ENCODE peak calls at places on chromosomes 13 and 19, in seven cellular contexts. V is fibroblast of pulmonary artery; F is tibial artery; T is CD8-positive, alpha-beta T cell; S is ascending aorta; Y is heart left ventricle; M is tibial nerve. C is an unnamed sample.

GRCh38 chr19:42547927-42548326 is 19.6 kb upstream of the CEACAM1 start:
- DNase-seq in F (no peak), M (no peak), S (no peak), Y (no peak), V (no peak), T (no peak), C (no peak)

GRCh38 chr19:10069046-10069445 is 17.1 kb upstream of the SHFL start:
- DNase-seq in S (no peak), T (no peak), V (no peak), M (no peak), F (no peak), Y (no peak), C (no peak)

GRCh38 chr13:32205426-32206096 is 109.6 kb downstream of the ZAR1L start:
- DNase-seq in T (no peak), S (no peak), V (peak), Y (no peak), M (no peak), F (no peak), C (no peak)

GRCh38 chr19:49679832-49680472 is 2.9 kb downstream of the PRMT1 start:
- DNase-seq in Y (no peak), T (no peak), V (no peak), F (no peak), S (no peak), M (no peak), C (no peak)

GRCh38 chr13:85772379-85772778 is 26.8 kb downstream of the SLITRK6 start:
- DNase-seq in V (peak), M (no peak), T (no peak), F (no peak), Y (no peak), S (no peak), C (no peak)

GRCh38 chr13:21074601-21075302 is 13.4 kb upstream of the LATS2 start:
- DNase-seq in M (peak), T (peak), F (no peak), Y (peak), S (no peak), V (no peak), C (no peak)

GRCh38 chr13:46640843-46641242 is 87.9 kb downstream of the LRCH1 start:
- DNase-seq in T (no peak), V (no peak), M (no peak), F (no peak), Y (no peak), S (peak), C (no peak)

GRCh38 chr13:113903361-113903760 is 39.5 kb upstream of the GAS6 start:
- DNase-seq in M (no peak), S (peak), F (peak), Y (no peak), V (no peak), T (no peak), C (peak)

GRCh38 chr13:39341238-39341637 is 261.8 kb downstream of the LHFPL6 start:
- DNase-seq in Y (no peak), S (no peak), V (no peak), M (no peak), F (no peak), T (no peak), C (no peak)

DNA sequence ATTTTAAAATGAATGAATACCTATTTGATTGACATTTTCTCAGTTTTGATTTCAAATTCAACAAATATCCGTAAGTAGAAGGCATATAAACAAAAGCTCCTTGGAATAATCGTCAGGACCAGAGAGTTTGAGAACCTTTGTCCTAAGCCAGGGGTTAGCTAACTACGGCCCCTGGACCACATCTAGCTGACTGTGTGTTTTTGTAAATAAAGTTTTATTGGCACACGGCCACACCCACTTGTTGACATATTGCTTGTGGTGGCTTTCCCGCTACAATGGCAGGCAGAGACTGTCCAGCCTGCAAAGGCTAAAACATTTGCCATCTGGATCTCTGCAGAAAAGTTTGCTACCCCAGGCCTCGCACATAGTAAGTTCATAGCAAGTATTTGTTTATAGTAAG is 83.4 kb downstream of the GNG7 start:
- DNase-seq in F (no peak), V (no peak), T (no peak), S (no peak), M (no peak), Y (no peak), C (no peak)
- H3K4me3 ChIP-seq in F (no peak), V (no peak), T (no peak), S (no peak), M (no peak), Y (no peak), C (no peak)

DNA sequence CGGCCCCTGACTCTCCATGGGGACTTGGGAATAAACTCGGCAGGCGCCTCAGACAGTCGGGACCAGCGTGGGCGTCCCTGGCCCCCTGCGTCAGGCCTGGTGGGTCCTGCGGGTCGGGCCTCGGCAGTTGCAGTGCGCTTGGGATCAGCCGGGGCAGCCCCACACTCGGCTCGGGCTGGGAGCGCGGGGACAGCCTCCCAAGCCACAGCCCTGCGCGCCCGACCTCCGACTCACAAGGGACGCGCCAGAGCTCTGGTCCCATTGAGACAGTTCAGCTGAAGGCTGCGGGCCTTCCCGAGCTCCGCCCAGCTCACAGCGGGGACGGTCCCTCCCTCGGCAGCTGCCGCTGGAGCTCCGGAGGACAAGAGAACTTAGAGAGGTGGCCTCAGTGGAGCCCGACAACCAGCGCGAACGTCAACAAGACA is 45.7 kb upstream of the ZNF730 start:
- DNase-seq in M (no peak), S (peak), F (no peak), T (no peak), V (peak), Y (peak), C (no peak)
- H3K4me3 ChIP-seq in M (peak), S (peak), F (peak), T (no peak), V (peak), Y (peak), C (peak)

DNA sequence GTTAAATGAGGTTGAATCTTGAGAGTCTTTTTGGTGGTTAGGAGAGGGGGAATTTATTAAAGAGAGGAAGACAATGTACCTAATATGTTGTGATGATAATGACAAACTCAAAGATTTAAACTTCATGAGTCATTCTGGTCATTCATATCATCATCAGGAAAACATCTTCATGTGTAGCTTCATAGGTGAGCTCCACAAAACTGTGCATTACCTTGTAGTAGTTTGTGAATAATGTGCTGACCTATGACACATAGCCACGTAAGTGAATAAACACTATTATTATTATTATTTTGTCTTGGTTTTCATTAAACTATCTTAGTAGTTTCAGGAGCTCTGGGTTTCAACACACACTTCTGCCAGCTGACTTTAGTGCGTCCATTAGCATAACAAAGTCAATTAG is 997 bp upstream of the GPC6 start:
- DNase-seq in M (no peak), Y (no peak), F (no peak), T (no peak), S (no peak), V (no peak), C (no peak)
- H3K4me3 ChIP-seq in M (no peak), Y (no peak), F (peak), T (no peak), S (no peak), V (peak), C (peak)

DNA sequence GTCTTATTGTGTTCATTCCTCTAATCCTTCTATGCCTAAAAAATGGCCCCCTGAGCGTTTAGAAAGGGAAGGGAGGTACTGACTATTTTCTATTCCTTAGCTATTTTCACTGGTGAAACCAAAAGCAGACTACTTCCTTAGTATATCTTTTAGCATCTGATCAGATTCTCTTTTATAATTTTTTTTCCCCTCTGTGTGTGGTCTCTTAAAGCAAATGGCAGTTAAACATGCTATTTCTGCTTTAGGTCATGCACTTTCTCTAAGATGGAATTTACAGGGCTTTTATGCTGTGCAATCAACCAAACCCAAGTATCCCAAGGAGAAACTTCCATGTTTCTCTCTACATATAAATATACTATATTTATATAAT is 10.0 kb upstream of the ITM2B start:
- DNase-seq in S (no peak), M (no peak), Y (no peak), T (no peak), F (no peak), V (no peak), C (no peak)
- H3K4me3 ChIP-seq in S (peak), M (peak), Y (peak), T (peak), F (peak), V (no peak), C (peak)

GRCh38 chr19:17680235-17680722 is 7.9 kb downstream of the UNC13A start:
- DNase-seq in F (peak), V (peak), M (peak), Y (peak), T (peak), S (peak), C (peak)
- H3K4me3 ChIP-seq in F (peak), V (no peak), M (peak), Y (peak), T (no peak), S (peak), C (peak)

C was measured in coronary artery.